ENCODE peak calls at places on chromosomes 12 and 14, in six cellular contexts. F, Y, I, N, A and K are unnamed samples.

GRCh38 chr14:69703047-69704046 is 63.6 kb upstream of the SRSF5 start:
- DNase-seq in F (no peak), Y (no peak), I (no peak), A (no peak), N (no peak), K (no peak)

GRCh38 chr14:76056128-76056527 is 70.6 kb downstream of the IFT43 start:
- DNase-seq in I (no peak), N (no peak), Y (no peak), A (no peak), F (no peak), K (no peak)

GRCh38 chr12:11684393-11684792 is 34.9 kb downstream of the ETV6 start:
- DNase-seq in Y (no peak), F (no peak), A (no peak), I (no peak), N (no peak), K (no peak)

GRCh38 chr12:42794811-42795210 is 205.3 kb upstream of the PRICKLE1 start:
- DNase-seq in I (no peak), A (no peak), N (no peak), Y (no peak), F (no peak), K (no peak)

GRCh38 chr14:68283378-68284123 is 464.0 kb downstream of the RAD51B start:
- DNase-seq in Y (peak; percentile 32), F (no peak), A (no peak), I (no peak), N (peak; percentile 23), K (peak; percentile 29)

GRCh38 chr14:31154956-31155355 is 52.6 kb downstream of the HECTD1 start:
- DNase-seq in N (no peak), Y (no peak), A (no peak), F (no peak), I (no peak), K (no peak)

GRCh38 chr12:52268212-52268611 is 6.2 kb upstream of the KRT86 start:
- DNase-seq in F (no peak), Y (no peak), I (no peak), A (no peak), N (no peak), K (no peak)

GRCh38 chr12:111819191-111820158 is 22.6 kb upstream of the MAPKAPK5 start:
- DNase-seq in A (peak; percentile 56), Y (no peak), N (no peak), I (no peak), F (no peak), K (no peak)

GRCh38 chr12:51622564-51622963 is 31.5 kb downstream of the SCN8A start:
- DNase-seq in Y (no peak), I (no peak), A (no peak), F (no peak), N (no peak), K (no peak)

GRCh38 chr12:13042666-13043230 is 1.4 kb upstream of the FAM234B start:
- DNase-seq in A (no peak), I (no peak), N (no peak), F (no peak), Y (no peak), K (no peak)

GRCh38 chr12:79236920-79237319 is 372.3 kb downstream of the SYT1 start:
- DNase-seq in N (no peak), I (no peak), Y (no peak), F (no peak), A (no peak), K (no peak)

GRCh38 chr14:23640524-23641141 is 4.5 kb downstream of the DHRS2 start:
- DNase-seq in I (no peak), F (no peak), Y (no peak), N (peak; percentile 86), A (peak; percentile 53), K (peak; percentile 29)

GRCh38 chr12:106147956-106148355 is 9.2 kb upstream of the NUAK1 start:
- DNase-seq in A (no peak), Y (no peak), N (peak; percentile 86), I (peak; percentile 90), F (no peak), K (peak; percentile 86)

GRCh38 chr12:20829919-20830318 is 19.4 kb downstream of the SLCO1B3 start:
- DNase-seq in Y (no peak), I (no peak), N (no peak), A (no peak), F (no peak), K (no peak)

GRCh38 chr14:68727315-68728078 is 65.4 kb downstream of the ZFP36L1 start:
- DNase-seq in F (no peak), I (no peak), Y (no peak), A (no peak), N (no peak), K (no peak)

DNA sequence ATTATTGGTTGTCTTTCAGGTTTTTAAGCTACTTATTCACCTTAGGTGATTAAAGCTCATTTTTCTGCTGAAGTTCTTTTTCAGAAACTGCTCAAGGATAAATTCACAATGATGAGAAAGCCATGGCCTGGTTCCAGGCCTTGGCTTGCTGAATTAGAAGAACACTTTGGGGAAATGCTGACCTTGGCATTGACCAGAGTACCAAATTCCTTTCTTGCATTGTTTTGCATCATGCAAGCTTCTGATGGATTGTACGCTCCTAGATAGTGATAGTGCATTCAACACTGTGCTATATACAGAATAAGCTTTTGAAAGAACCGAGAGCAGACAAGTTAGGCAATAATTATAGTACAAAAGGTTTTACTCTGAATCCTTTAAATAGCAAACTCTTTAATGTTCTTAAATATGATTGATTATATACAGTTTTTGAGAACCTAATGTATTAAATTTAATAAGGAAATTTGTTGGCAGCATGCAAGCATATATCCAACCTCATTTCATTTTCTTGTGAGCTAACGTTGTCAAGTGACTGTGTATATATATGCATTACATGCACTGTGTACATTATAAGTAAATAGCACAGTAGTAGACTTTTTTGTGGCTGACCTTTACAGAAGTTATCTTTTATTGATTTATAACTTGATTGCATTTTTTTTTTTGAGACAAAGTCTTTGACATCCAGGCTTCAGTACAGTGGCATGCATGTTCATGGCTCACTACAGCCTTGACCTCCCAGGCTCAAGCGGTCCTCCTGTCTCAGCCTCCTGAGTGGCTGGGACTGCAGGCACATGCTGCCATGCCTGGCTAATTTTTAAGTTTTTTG is 99.2 kb downstream of the DIP2B start:
- DNase-seq in I (no peak), A (no peak), N (peak; percentile 75), Y (no peak), F (no peak), K (no peak)
- H3K4me3 ChIP-seq in I (no peak overlapping the region), A (no peak overlapping the region), N (no peak overlapping the region), Y (no peak overlapping the region), F (no peak overlapping the region), K (no peak overlapping the region)

GRCh38 chr14:54555651-54556050 is 11.3 kb upstream of the SAMD4A start:
- DNase-seq in A (no peak), Y (no peak), N (no peak), F (no peak), I (no peak), K (no peak)
- TF ChIP-seq CTCF in A (no peak), Y (no peak), N (no peak), F (peak; percentile 36), I (no peak), K (peak; percentile 13)

DNA sequence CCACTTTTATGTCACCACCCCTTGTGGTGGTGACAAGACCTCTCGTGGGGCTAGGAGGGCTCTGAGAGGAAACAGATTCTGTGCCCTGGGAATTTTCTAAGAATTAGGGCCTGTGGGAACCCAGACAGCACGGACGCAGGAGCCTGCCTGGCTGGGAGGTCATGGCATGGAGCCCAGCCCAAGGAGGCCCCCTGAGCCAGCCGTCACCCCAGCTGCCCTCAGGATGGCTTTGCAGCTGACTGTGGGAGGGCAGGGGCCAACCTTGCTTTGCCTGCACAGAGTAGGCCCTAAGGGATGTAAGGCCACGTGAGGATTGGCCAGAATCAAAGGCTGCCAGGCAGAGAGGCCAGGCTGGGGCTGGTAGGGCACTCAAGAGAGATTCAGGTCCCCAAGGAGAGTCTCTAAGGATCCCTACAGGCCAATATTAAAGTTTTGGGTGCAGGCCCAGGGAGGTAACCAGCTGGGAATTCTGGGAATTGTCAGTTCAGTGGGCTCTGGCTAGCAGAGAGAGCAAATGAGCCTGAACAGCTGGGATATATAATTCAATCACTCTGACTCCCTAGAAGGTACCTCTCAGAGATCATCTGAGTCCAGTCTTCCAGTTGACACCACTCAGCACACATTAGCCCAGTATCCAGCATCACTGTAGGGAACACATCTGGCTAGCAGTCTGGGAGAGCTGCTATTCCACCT is 6.4 kb downstream of the LTBP2 start:
- DNase-seq in I (peak; percentile 77), F (no peak), A (no peak), Y (no peak), N (no peak), K (no peak)
- H3K27ac ChIP-seq in I (peak overlapping the region; percentile 71), F (peak overlapping the region; percentile 57), A (no peak overlapping the region), Y (no peak overlapping the region), N (no peak overlapping the region), K (peak overlapping the region; percentile 4)

DNA sequence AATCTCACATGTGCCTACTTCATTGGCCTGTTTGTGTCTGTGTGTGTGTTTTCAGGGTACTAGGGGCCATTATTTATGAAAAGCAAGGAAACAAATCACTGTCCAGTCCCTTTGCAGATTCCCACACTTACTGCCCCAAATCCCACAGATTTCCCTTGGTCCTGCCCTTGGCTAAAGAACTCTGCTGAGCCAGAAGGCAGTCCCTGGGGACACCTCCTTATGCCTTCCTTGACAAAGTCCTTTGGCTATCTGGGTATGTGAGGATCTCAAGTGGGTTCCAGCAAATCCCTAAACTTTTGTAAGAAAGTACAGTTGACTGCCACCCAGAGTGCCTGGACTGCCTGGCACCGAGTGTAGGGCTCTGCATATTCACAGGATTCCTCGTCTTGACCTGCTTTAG is 388.0 kb downstream of the BCAT1 start:
- DNase-seq in F (no peak), I (peak; percentile 67), N (no peak), Y (no peak), A (no peak), K (no peak)
- H3K4me3 ChIP-seq in F (peak overlapping the region; percentile 88), I (peak overlapping the region; percentile 69), N (peak overlapping the region; percentile 85), Y (peak overlapping the region; percentile 35), A (peak overlapping the region; percentile 66), K (peak overlapping the region; percentile 79)

DNA sequence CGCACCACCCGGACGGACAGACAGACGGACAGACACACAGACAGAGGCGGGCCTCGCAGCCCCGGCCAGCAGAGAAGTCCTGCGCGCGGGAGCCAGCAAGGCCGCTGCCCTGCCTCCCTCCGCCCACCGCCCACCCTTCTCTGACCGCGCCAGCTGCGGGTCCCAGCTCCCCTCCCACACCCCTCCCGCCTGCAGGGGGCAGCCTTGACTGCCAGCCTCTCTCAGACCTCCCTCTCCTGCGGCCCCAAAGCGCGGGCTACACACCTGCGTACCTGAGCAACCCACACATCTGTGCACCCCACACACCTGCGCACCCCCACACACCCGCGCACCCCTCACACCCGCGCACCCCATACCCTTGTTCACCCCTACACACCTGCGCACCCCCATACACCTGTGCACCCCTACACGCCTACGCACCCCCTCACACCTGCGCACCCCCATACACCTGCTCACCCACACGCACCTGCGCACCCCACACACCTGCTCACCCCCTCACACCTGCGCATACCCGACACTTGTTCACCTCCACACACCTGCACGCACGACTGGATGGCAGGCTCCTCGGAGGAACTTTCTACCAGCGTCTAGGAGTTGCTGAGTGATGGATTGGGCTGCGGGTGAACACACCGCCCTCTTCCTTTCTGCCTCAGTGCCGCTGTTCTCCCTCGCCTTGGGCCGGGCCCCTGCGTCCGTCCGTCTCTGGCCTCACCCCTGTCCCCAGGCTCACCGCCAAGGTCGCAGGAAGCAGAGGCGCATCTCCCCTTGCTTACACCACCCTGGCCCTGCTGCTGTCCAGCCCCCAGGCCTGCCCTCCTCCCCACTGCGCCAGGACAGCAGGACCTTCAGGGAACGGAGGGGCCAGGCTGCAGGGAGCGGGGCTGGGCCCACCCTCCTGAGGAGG is 20.8 kb upstream of the TMEM106C start:
- DNase-seq in F (no peak), N (no peak), A (no peak), Y (no peak), I (no peak), K (no peak)
- TF ChIP-seq CTCF in F (no peak), N (no peak), A (no peak), Y (peak; percentile 53), I (no peak), K (no peak)